ENCODE peak calls at places on chromosomes 7 and 10, in five cellular contexts. One of them, this sample, is unnamed.

GRCh38 chr10:84695983-84696382 is 367.6 kb downstream of the CCSER2 start:
- DNase-seq in GM23248: no peak
- DNase-seq in Calu3: no peak
- DNase-seq in KG1: no peak
- DNase-seq in AG08395: no peak
- DNase-seq in this sample: no peak

GRCh38 chr7:148260605-148261004 is 330.0 kb upstream of the C7orf33 start:
- DNase-seq in GM23248: no peak
- DNase-seq in Calu3: no peak
- DNase-seq in KG1: no peak
- DNase-seq in AG08395: no peak
- DNase-seq in this sample: no peak

GRCh38 chr7:130865408-130866236 is 131.6 kb upstream of the KLF14 start:
- DNase-seq in GM23248: peak
- DNase-seq in Calu3: no peak
- DNase-seq in KG1: no peak
- DNase-seq in AG08395: no peak
- DNase-seq in this sample: no peak

GRCh38 chr10:35043796-35044344 is 46.3 kb downstream of the CUL2 start:
- DNase-seq in GM23248: peak
- DNase-seq in Calu3: no peak
- DNase-seq in KG1: no peak
- DNase-seq in AG08395: no peak
- DNase-seq in this sample: no peak

GRCh38 chr7:148242271-148242801 is 348.2 kb upstream of the C7orf33 start:
- DNase-seq in GM23248: peak
- DNase-seq in Calu3: peak
- DNase-seq in KG1: no peak
- DNase-seq in AG08395: peak
- DNase-seq in this sample: peak

GRCh38 chr7:20275637-20276036 is 55.1 kb upstream of the ITGB8 start:
- DNase-seq in GM23248: peak
- DNase-seq in Calu3: no peak
- DNase-seq in KG1: no peak
- DNase-seq in AG08395: peak
- DNase-seq in this sample: no peak

GRCh38 chr7:28239823-28240204 is 59.2 kb upstream of the JAZF1 start:
- DNase-seq in GM23248: no peak
- DNase-seq in Calu3: no peak
- DNase-seq in KG1: peak
- DNase-seq in AG08395: no peak
- DNase-seq in this sample: no peak

GRCh38 chr10:45422207-45422606 is 48.2 kb downstream of the ALOX5 start:
- DNase-seq in GM23248: no peak
- DNase-seq in Calu3: no peak
- DNase-seq in KG1: no peak
- DNase-seq in AG08395: no peak
- DNase-seq in this sample: no peak

This sample was measured in RWPE1.